ENCODE peak calls at places on chromosomes 6 and 20, in eight cellular contexts. C, N, V, J, D, Z, B and Y are unnamed samples.
A peak's percentile ranks its signal among the peaks of the same experiment; 100 is the strongest.

GRCh38 chr6:45650527-45651135 is 272.9 kb upstream of the SUPT3H start:
- ATAC-seq in B (no peak), J (peak; percentile 47), C (no peak), Z (no peak), V (no peak), D (peak; percentile 87), N (no peak), Y (no peak)

GRCh38 chr6:134689676-134690447 is 260.0 kb downstream of the ALDH8A1 start:
- ATAC-seq in D (peak; percentile 68), C (no peak), Z (no peak), N (peak; percentile 57), B (no peak), J (no peak), V (no peak), Y (no peak)

GRCh38 chr6:1747531-1747930 is 137.8 kb downstream of the FOXC1 start:
- ATAC-seq in J (no peak), B (no peak), C (no peak), Z (no peak), V (no peak), D (no peak), N (no peak), Y (no peak)

GRCh38 chr6:73722318-73723060 is 26.5 kb downstream of the CD109 start:
- ATAC-seq in J (peak; percentile 65), V (no peak), B (no peak), N (no peak), Z (peak; percentile 85), D (peak; percentile 62), C (peak; percentile 62), Y (no peak)

GRCh38 chr6:161210857-161211256 is 63.0 kb downstream of the AGPAT4 start:
- ATAC-seq in N (no peak), V (no peak), J (no peak), D (no peak), Z (no peak), B (no peak), C (no peak), Y (no peak)

GRCh38 chr20:52761867-52762266 is 210.3 kb upstream of the TSHZ2 start:
- ATAC-seq in V (no peak), Z (no peak), D (no peak), N (no peak), J (no peak), C (no peak), B (no peak), Y (no peak)

GRCh38 chr6:41739041-41739440 is 3.6 kb upstream of the TFEB start:
- ATAC-seq in D (no peak), B (no peak), Z (no peak), V (no peak), C (no peak), N (peak; percentile 15), J (no peak), Y (no peak)

GRCh38 chr6:130143709-130144108 is 79.0 kb downstream of the SAMD3 start:
- ATAC-seq in V (no peak), C (no peak), D (no peak), B (no peak), J (no peak), N (no peak), Z (no peak), Y (no peak)

GRCh38 chr20:17314262-17314661 is 87.4 kb downstream of the PCSK2 start:
- ATAC-seq in N (no peak), C (no peak), V (no peak), J (no peak), Z (no peak), D (no peak), B (no peak), Y (no peak)

GRCh38 chr6:111804627-111805235 is 68.5 kb downstream of the FYN start:
- ATAC-seq in C (peak; percentile 77), V (peak; percentile 85), D (no peak), N (no peak), J (no peak), Z (peak; percentile 77), B (no peak), Y (peak; percentile 55)

GRCh38 chr20:36483205-36483918 is 58.0 kb upstream of the MYL9 start:
- ATAC-seq in N (no peak), V (no peak), B (no peak), Z (no peak), C (no peak), J (peak; percentile 5), D (no peak), Y (no peak)

GRCh38 chr6:9308284-9308683 is 872.9 kb upstream of the SLC35B3 start:
- ATAC-seq in C (no peak), D (no peak), N (no peak), Z (no peak), V (no peak), B (no peak), J (no peak), Y (no peak)

GRCh38 chr6:22657341-22657985 is 88.1 kb downstream of the HDGFL1 start:
- ATAC-seq in D (no peak), C (no peak), B (no peak), V (no peak), Z (peak; percentile 77), N (no peak), J (no peak), Y (no peak)

GRCh38 chr6:107460074-107460631 is 789 bp upstream of the PDSS2 start:
- ATAC-seq in D (no peak), J (no peak), B (peak; percentile 52), C (no peak), V (peak; percentile 10), Z (no peak), N (no peak), Y (no peak)

GRCh38 chr6:144757730-144758129 is 472.6 kb downstream of the UTRN start:
- ATAC-seq in N (no peak), C (no peak), D (no peak), V (no peak), J (no peak), B (no peak), Z (no peak), Y (no peak)

GRCh38 chr6:144756469-144756868 is 471.3 kb downstream of the UTRN start:
- ATAC-seq in N (no peak), C (no peak), J (no peak), V (no peak), B (no peak), Z (peak; percentile 61), D (no peak), Y (no peak)

GRCh38 chr6:144758602-144759001 is 473.5 kb downstream of the UTRN start:
- ATAC-seq in Z (peak; percentile 57), J (no peak), V (no peak), N (no peak), D (peak; percentile 92), C (no peak), B (no peak), Y (no peak)

GRCh38 chr6:144753023-144753705 is 468.0 kb downstream of the UTRN start:
- ATAC-seq in B (no peak), J (no peak), C (no peak), V (no peak), Z (peak; percentile 90), N (no peak), D (no peak), Y (no peak)

DNA sequence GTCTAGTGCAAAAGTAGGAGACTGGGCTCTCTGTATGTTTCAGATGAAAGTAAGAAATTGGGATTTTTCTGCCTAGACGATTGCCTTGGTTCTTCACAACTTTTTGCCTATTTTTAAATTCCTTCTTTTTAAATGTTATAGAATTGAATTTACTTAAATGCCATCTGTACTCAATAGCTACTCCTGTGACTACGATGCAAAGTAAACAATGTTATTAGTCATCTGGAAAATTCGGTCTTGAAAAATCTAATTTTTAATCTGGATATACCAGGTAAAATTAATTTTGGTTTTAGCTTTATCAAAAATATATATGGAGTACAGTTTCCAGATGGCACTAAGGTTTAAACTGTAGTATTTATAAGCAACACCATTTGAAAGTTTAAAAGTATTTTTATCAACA is 472.2 kb downstream of the UTRN start:
- ATAC-seq in N (no peak), C (no peak), V (no peak), Z (no peak), D (no peak), B (no peak), J (no peak), Y (no peak)
- H3K27ac ChIP-seq in N (no peak overlapping the region), C (no peak overlapping the region), V (no peak overlapping the region), Z (no peak overlapping the region), D (no peak overlapping the region), B (no peak overlapping the region), J (no peak overlapping the region), Y (no peak overlapping the region)

GRCh38 chr6:44221961-44222335 is 1.4 kb upstream of the SLC29A1 start:
- ATAC-seq in Z (no peak), V (no peak), J (peak; percentile 2), N (no peak), D (no peak), B (no peak), C (no peak), Y (no peak)

GRCh38 chr6:44223471-44224153 is at the start of gene SLC29A1:
- ATAC-seq in C (peak; percentile 73), J (peak; percentile 49), D (peak; percentile 62), N (peak; percentile 69), B (peak; percentile 38), Z (peak; percentile 53), V (peak; percentile 71), Y (peak; percentile 26)

GRCh38 chr6:44224154-44224977 is 971 bp downstream of the SLC29A1 start:
- ATAC-seq in C (no peak), N (peak; percentile 15), V (peak; percentile 6), B (peak; percentile 10), D (peak; percentile 16), J (no peak), Z (peak; percentile 8), Y (no peak)

GRCh38 chr6:44222486-44222986 is 859 bp upstream of the SLC29A1 start:
- ATAC-seq in J (no peak), B (peak; percentile 4), V (no peak), D (no peak), C (no peak), Z (no peak), N (no peak), Y (no peak)

GRCh38 chr6:44222987-44223470 is 366 bp upstream of the SLC29A1 start:
- ATAC-seq in D (peak; percentile 26), V (no peak), B (no peak), J (peak; percentile 22), Z (no peak), C (no peak), N (no peak), Y (no peak)
- H3K4me1 ChIP-seq in D (peaks cover 43% of the 10 kb centered on the region), V (peaks cover 78% of the 10 kb centered on the region), B (peaks cover 54% of the 10 kb centered on the region), J (peaks cover 60% of the 10 kb centered on the region), Z (peaks cover 31% of the 10 kb centered on the region), C (peaks cover 52% of the 10 kb centered on the region), N (peaks cover 80% of the 10 kb centered on the region), Y (peaks cover 62% of the 10 kb centered on the region)

DNA sequence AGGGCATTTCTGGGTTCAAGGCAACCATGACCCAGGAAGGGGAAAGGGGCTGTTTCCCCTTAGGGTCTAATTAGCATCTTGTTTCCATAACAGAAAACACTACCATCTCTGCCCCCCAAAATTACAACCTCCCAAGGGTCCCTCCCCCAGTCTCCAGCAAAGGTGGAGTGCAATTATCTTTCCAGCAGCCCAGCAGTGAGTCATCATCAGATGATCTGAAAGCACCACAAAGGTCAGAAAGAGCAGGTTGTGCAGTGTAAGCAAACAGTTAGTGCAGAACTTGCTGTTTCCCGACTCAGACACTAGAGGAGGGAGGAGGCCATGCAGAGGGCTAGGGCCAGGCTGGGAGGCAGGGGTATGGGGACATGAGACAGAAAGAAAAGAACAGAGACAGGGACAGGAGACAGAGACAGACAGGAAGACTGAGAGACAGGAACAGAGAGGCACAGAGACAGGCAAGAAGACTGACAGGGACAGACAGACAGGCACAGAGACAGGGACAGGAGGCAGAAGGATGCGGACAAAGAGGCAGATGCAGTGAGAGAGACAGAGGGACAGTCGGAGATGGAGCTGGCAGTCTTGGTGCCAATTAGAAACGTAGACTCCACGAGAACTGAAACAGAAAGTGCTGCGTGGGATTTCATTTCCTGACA is 62.5 kb downstream of the PYGB start:
- ATAC-seq in N (peak; percentile 96), D (peak; percentile 76), C (peak; percentile 91), V (peak; percentile 98), B (peak; percentile 79), J (peak; percentile 88), Z (peak; percentile 97), Y (peak; percentile 87)
- TF ChIP-seq POLR2AphosphoS5 in N (no peak), D (no peak), C (peak; percentile 42), V (peak; percentile 45), B (no peak), J (peak; percentile 20), Z (no peak), Y (peak; percentile 15)

GRCh38 chr6:63456734-63457133 is 115.5 kb upstream of the LOC128125822 start:
- ATAC-seq in Z (no peak), N (no peak), D (no peak), B (no peak), V (no peak), J (no peak), C (no peak), Y (no peak)
- H3K27ac ChIP-seq in Z (no peak overlapping the region), N (peak overlapping the region; percentile 96), D (no peak overlapping the region), B (no peak overlapping the region), V (no peak overlapping the region), J (no peak overlapping the region), C (no peak overlapping the region), Y (no peak overlapping the region)